ENCODE peak calls at places on chromosome 4, in five cellular contexts. One of them, this sample, is unnamed.

GRCh38 chr4:141643557-141643956 is 7.2 kb downstream of the IL15 start:
- DNase-seq in foreskin fibroblast: peak; percentile 82
- DNase-seq in neural progenitor cell: no peak
- DNase-seq in RWPE1: peak; percentile 88
- DNase-seq in mesothelial cell of epicardium: no peak
- DNase-seq in this sample: no peak

GRCh38 chr4:120921456-120922389 is 803 bp downstream of the PRDM5 start:
- DNase-seq in foreskin fibroblast: peak; percentile 74
- DNase-seq in neural progenitor cell: peak; percentile 69
- DNase-seq in RWPE1: peak; percentile 69
- DNase-seq in mesothelial cell of epicardium: peak; percentile 70
- DNase-seq in this sample: peak; percentile 66

GRCh38 chr4:38180456-38180855 is 220.3 kb downstream of the PTTG2 start:
- DNase-seq in foreskin fibroblast: no peak
- DNase-seq in neural progenitor cell: no peak
- DNase-seq in RWPE1: no peak
- DNase-seq in mesothelial cell of epicardium: no peak
- DNase-seq in this sample: no peak

GRCh38 chr4:145545538-145546224 is 64.0 kb downstream of the SMAD1 start:
- DNase-seq in foreskin fibroblast: peak; percentile 77
- DNase-seq in neural progenitor cell: no peak
- DNase-seq in RWPE1: peak; percentile 87
- DNase-seq in mesothelial cell of epicardium: no peak
- DNase-seq in this sample: peak; percentile 23

GRCh38 chr4:153789741-153790651 is 1.1 kb upstream of the SFRP2 start:
- DNase-seq in foreskin fibroblast: no peak
- DNase-seq in neural progenitor cell: peak; percentile 88
- DNase-seq in RWPE1: no peak
- DNase-seq in mesothelial cell of epicardium: no peak
- DNase-seq in this sample: peak; percentile 20

GRCh38 chr4:147828361-147828760 is 96.5 kb downstream of the ARHGAP10 start:
- DNase-seq in foreskin fibroblast: peak; percentile 56
- DNase-seq in neural progenitor cell: no peak
- DNase-seq in RWPE1: peak; percentile 22
- DNase-seq in mesothelial cell of epicardium: no peak
- DNase-seq in this sample: no peak

GRCh38 chr4:89293299-89293698 is 14.3 kb downstream of the GPRIN3 start:
- DNase-seq in foreskin fibroblast: no peak
- DNase-seq in neural progenitor cell: no peak
- DNase-seq in RWPE1: no peak
- DNase-seq in mesothelial cell of epicardium: no peak
- DNase-seq in this sample: no peak

GRCh38 chr4:77021614-77022089 is 54.1 kb downstream of the CCNI start:
- DNase-seq in foreskin fibroblast: peak; percentile 79
- DNase-seq in neural progenitor cell: no peak
- DNase-seq in RWPE1: no peak
- DNase-seq in mesothelial cell of epicardium: no peak
- DNase-seq in this sample: no peak

GRCh38 chr4:179678093-179678804 is 2236.0 kb upstream of the AGA start:
- DNase-seq in foreskin fibroblast: no peak
- DNase-seq in neural progenitor cell: no peak
- DNase-seq in RWPE1: no peak
- DNase-seq in mesothelial cell of epicardium: no peak
- DNase-seq in this sample: no peak

GRCh38 chr4:6548201-6548881 is 26.6 kb upstream of the MAN2B2 start:
- DNase-seq in foreskin fibroblast: no peak
- DNase-seq in neural progenitor cell: peak; percentile 81
- DNase-seq in RWPE1: peak; percentile 8
- DNase-seq in mesothelial cell of epicardium: no peak
- DNase-seq in this sample: peak; percentile 69

GRCh38 chr4:180456928-180457327 is 1786.3 kb upstream of the TENM3 start:
- DNase-seq in foreskin fibroblast: no peak
- DNase-seq in neural progenitor cell: no peak
- DNase-seq in RWPE1: no peak
- DNase-seq in mesothelial cell of epicardium: no peak
- DNase-seq in this sample: no peak

GRCh38 chr4:101961144-101961543 is 170.6 kb downstream of the BANK1 start:
- DNase-seq in foreskin fibroblast: no peak
- DNase-seq in neural progenitor cell: peak; percentile 14
- DNase-seq in RWPE1: no peak
- DNase-seq in mesothelial cell of epicardium: no peak
- DNase-seq in this sample: no peak

GRCh38 chr4:24856586-24856985 is 56.3 kb downstream of the CCDC149 start:
- DNase-seq in foreskin fibroblast: peak; percentile 72
- DNase-seq in neural progenitor cell: peak; percentile 23
- DNase-seq in RWPE1: no peak
- DNase-seq in mesothelial cell of epicardium: no peak
- DNase-seq in this sample: no peak

GRCh38 chr4:120865985-120866384 is 56.5 kb downstream of the PRDM5 start:
- DNase-seq in foreskin fibroblast: no peak
- DNase-seq in neural progenitor cell: peak; percentile 79
- DNase-seq in RWPE1: no peak
- DNase-seq in mesothelial cell of epicardium: no peak
- DNase-seq in this sample: no peak

GRCh38 chr4:128225148-128225547 is 62.5 kb downstream of the PGRMC2 start:
- DNase-seq in foreskin fibroblast: no peak
- DNase-seq in neural progenitor cell: no peak
- DNase-seq in RWPE1: no peak
- DNase-seq in mesothelial cell of epicardium: peak; percentile 52
- DNase-seq in this sample: no peak

GRCh38 chr4:118942465-118942864 is 53.8 kb downstream of the SYNPO2 start:
- DNase-seq in foreskin fibroblast: peak; percentile 48
- DNase-seq in neural progenitor cell: no peak
- DNase-seq in RWPE1: no peak
- DNase-seq in mesothelial cell of epicardium: no peak
- DNase-seq in this sample: no peak

GRCh38 chr4:35364321-35364870 is 879.9 kb downstream of the ARAP2 start:
- DNase-seq in foreskin fibroblast: no peak
- DNase-seq in neural progenitor cell: no peak
- DNase-seq in RWPE1: no peak
- DNase-seq in mesothelial cell of epicardium: no peak
- DNase-seq in this sample: no peak

GRCh38 chr4:52659722-52660261 is 691 bp upstream of the USP46 start:
- DNase-seq in foreskin fibroblast: no peak
- DNase-seq in neural progenitor cell: peak; percentile 58
- DNase-seq in RWPE1: no peak
- DNase-seq in mesothelial cell of epicardium: peak; percentile 61
- DNase-seq in this sample: peak; percentile 42

GRCh38 chr4:7185487-7186030 is 6.8 kb upstream of the SORCS2 start:
- DNase-seq in foreskin fibroblast: no peak
- DNase-seq in neural progenitor cell: no peak
- DNase-seq in RWPE1: no peak
- DNase-seq in mesothelial cell of epicardium: no peak
- DNase-seq in this sample: no peak

GRCh38 chr4:143016171-143016570 is 168.5 kb upstream of the USP38 start:
- DNase-seq in foreskin fibroblast: no peak
- DNase-seq in neural progenitor cell: no peak
- DNase-seq in RWPE1: no peak
- DNase-seq in mesothelial cell of epicardium: no peak
- DNase-seq in this sample: no peak

GRCh38 chr4:110950721-110951120 is 327.8 kb upstream of the PITX2 start:
- DNase-seq in foreskin fibroblast: no peak
- DNase-seq in neural progenitor cell: no peak
- DNase-seq in RWPE1: no peak
- DNase-seq in mesothelial cell of epicardium: no peak
- DNase-seq in this sample: no peak

GRCh38 chr4:113327513-113327912 is 278.1 kb downstream of the ANK2 start:
- DNase-seq in foreskin fibroblast: peak; percentile 65
- DNase-seq in neural progenitor cell: no peak
- DNase-seq in RWPE1: no peak
- DNase-seq in mesothelial cell of epicardium: no peak
- DNase-seq in this sample: no peak

GRCh38 chr4:89338206-89338605 is 30.6 kb upstream of the GPRIN3 start:
- DNase-seq in foreskin fibroblast: no peak
- DNase-seq in neural progenitor cell: no peak
- DNase-seq in RWPE1: no peak
- DNase-seq in mesothelial cell of epicardium: no peak
- DNase-seq in this sample: no peak

GRCh38 chr4:151098191-151098590 is 1.2 kb upstream of the RPS3A start:
- DNase-seq in foreskin fibroblast: no peak
- DNase-seq in neural progenitor cell: no peak
- DNase-seq in RWPE1: no peak
- DNase-seq in mesothelial cell of epicardium: no peak
- DNase-seq in this sample: no peak

GRCh38 chr4:154928640-154929257 is 147.7 kb downstream of the RBM46 start:
- DNase-seq in foreskin fibroblast: peak; percentile 16
- DNase-seq in neural progenitor cell: peak; percentile 53
- DNase-seq in RWPE1: no peak
- DNase-seq in mesothelial cell of epicardium: no peak
- DNase-seq in this sample: peak; percentile 33

GRCh38 chr4:13641084-13641483 is 13.6 kb upstream of the BOD1L1 start:
- DNase-seq in foreskin fibroblast: no peak
- DNase-seq in neural progenitor cell: no peak
- DNase-seq in RWPE1: no peak
- DNase-seq in mesothelial cell of epicardium: no peak
- DNase-seq in this sample: no peak

GRCh38 chr4:9943761-9944160 is 77.5 kb downstream of the SLC2A9 start:
- DNase-seq in foreskin fibroblast: no peak
- DNase-seq in neural progenitor cell: no peak
- DNase-seq in RWPE1: no peak
- DNase-seq in mesothelial cell of epicardium: no peak
- DNase-seq in this sample: no peak

GRCh38 chr4:88215351-88215750 is 56.9 kb upstream of the ABCG2 start:
- DNase-seq in foreskin fibroblast: no peak
- DNase-seq in neural progenitor cell: no peak
- DNase-seq in RWPE1: no peak
- DNase-seq in mesothelial cell of epicardium: no peak
- DNase-seq in this sample: no peak

GRCh38 chr4:128162434-128162833 is 101.3 kb downstream of the LARP1B start:
- DNase-seq in foreskin fibroblast: peak; percentile 6
- DNase-seq in neural progenitor cell: no peak
- DNase-seq in RWPE1: no peak
- DNase-seq in mesothelial cell of epicardium: no peak
- DNase-seq in this sample: no peak

GRCh38 chr4:86243750-86244149 is 116.1 kb downstream of the MAPK10 start:
- DNase-seq in foreskin fibroblast: no peak
- DNase-seq in neural progenitor cell: no peak
- DNase-seq in RWPE1: no peak
- DNase-seq in mesothelial cell of epicardium: no peak
- DNase-seq in this sample: no peak

GRCh38 chr4:163166041-163166579 is 580 bp downstream of the NAF1 start:
- DNase-seq in foreskin fibroblast: peak; percentile 27
- DNase-seq in neural progenitor cell: peak; percentile 83
- DNase-seq in RWPE1: peak; percentile 54
- DNase-seq in mesothelial cell of epicardium: peak; percentile 68
- DNase-seq in this sample: peak; percentile 59

GRCh38 chr4:42708625-42709024 is 51.7 kb upstream of the ATP8A1 start:
- DNase-seq in foreskin fibroblast: no peak
- DNase-seq in neural progenitor cell: no peak
- DNase-seq in RWPE1: no peak
- DNase-seq in mesothelial cell of epicardium: no peak
- DNase-seq in this sample: no peak

GRCh38 chr4:93199492-93199891 is 629.1 kb upstream of the ATOH1 start:
- DNase-seq in foreskin fibroblast: peak; percentile 1
- DNase-seq in neural progenitor cell: peak; percentile 73
- DNase-seq in RWPE1: peak; percentile 54
- DNase-seq in mesothelial cell of epicardium: no peak
- DNase-seq in this sample: peak; percentile 16

GRCh38 chr4:71689822-71690221 is 94.1 kb downstream of the GC start:
- DNase-seq in foreskin fibroblast: no peak
- DNase-seq in neural progenitor cell: no peak
- DNase-seq in RWPE1: no peak
- DNase-seq in mesothelial cell of epicardium: no peak
- DNase-seq in this sample: no peak

GRCh38 chr4:185656467-185656890 is 121.2 kb upstream of the PDLIM3 start:
- DNase-seq in foreskin fibroblast: no peak
- DNase-seq in neural progenitor cell: peak; percentile 49
- DNase-seq in RWPE1: no peak
- DNase-seq in mesothelial cell of epicardium: peak; percentile 42
- DNase-seq in this sample: no peak
- TF ChIP-seq CTCF in foreskin fibroblast: peak; percentile 32
- TF ChIP-seq CTCF in neural progenitor cell: no peak
- TF ChIP-seq CTCF in RWPE1: peak; percentile 13
- TF ChIP-seq CTCF in mesothelial cell of epicardium: no peak
- TF ChIP-seq CTCF in this sample: no peak

GRCh38 chr4:134695433-134695832 is 493.8 kb upstream of the PABPC4L start:
- DNase-seq in foreskin fibroblast: no peak
- DNase-seq in neural progenitor cell: no peak
- DNase-seq in RWPE1: no peak
- DNase-seq in mesothelial cell of epicardium: no peak
- DNase-seq in this sample: no peak
- TF ChIP-seq CTCF in foreskin fibroblast: no peak
- TF ChIP-seq CTCF in neural progenitor cell: peak; percentile 25
- TF ChIP-seq CTCF in RWPE1: no peak
- TF ChIP-seq CTCF in mesothelial cell of epicardium: peak; percentile 13
- TF ChIP-seq CTCF in this sample: no peak

GRCh38 chr4:114386637-114387233 is 211.9 kb upstream of the UGT8 start:
- DNase-seq in foreskin fibroblast: peak; percentile 14
- DNase-seq in neural progenitor cell: peak; percentile 41
- DNase-seq in RWPE1: peak; percentile 20
- DNase-seq in mesothelial cell of epicardium: no peak
- DNase-seq in this sample: peak; percentile 35
- TF ChIP-seq CTCF in foreskin fibroblast: peak; percentile 40
- TF ChIP-seq CTCF in neural progenitor cell: peak; percentile 94
- TF ChIP-seq CTCF in RWPE1: peak; percentile 79
- TF ChIP-seq CTCF in mesothelial cell of epicardium: peak; percentile 74
- TF ChIP-seq CTCF in this sample: peak; percentile 79

DNA sequence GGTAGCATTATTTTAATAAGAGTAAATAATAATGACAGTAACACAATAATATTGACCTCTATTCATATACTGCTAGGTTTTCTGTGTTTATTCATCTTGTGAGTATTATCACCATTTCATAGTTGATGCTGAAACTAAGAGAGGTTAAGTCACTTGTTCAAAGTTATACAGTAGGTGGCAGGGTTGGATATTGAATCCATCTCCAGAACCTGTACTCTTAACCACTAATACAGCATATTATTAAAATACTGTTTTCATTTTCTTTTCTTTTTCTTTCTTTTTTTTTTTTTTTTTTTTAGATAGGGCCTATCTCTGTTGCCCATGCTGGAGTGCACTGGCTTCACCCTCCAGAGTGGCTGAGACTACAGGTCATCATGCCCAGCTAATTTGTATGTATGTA is 7.1 kb upstream of the ELF2 start:
- DNase-seq in foreskin fibroblast: peak; percentile 29
- DNase-seq in neural progenitor cell: no peak
- DNase-seq in RWPE1: no peak
- DNase-seq in mesothelial cell of epicardium: no peak
- DNase-seq in this sample: no peak
- TF ChIP-seq CTCF in foreskin fibroblast: peak; percentile 17
- TF ChIP-seq CTCF in neural progenitor cell: no peak
- TF ChIP-seq CTCF in RWPE1: peak; percentile 15
- TF ChIP-seq CTCF in mesothelial cell of epicardium: no peak
- TF ChIP-seq CTCF in this sample: no peak

DNA sequence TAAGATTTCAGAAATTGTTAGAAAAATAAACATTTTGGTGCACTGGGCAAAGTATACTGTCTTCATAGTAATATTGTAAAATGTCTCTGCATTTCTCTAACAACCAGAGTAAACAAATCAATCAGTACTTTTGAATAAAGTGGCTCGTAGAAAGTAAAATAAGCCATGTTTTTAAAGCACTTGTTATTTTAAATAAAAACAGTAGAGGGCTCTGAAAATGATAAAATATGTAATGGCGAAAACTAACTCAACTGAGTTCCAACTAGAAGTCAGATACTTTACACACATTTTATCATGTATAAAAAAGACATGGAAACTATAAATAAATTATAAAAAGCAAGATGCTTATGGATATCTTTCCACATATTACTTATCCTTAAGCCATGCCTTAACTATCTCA is 1134.4 kb downstream of the PDHA2 start:
- DNase-seq in foreskin fibroblast: no peak
- DNase-seq in neural progenitor cell: no peak
- DNase-seq in RWPE1: no peak
- DNase-seq in mesothelial cell of epicardium: no peak
- DNase-seq in this sample: no peak
- TF ChIP-seq CTCF in foreskin fibroblast: no peak
- TF ChIP-seq CTCF in neural progenitor cell: no peak
- TF ChIP-seq CTCF in RWPE1: no peak
- TF ChIP-seq CTCF in mesothelial cell of epicardium: no peak
- TF ChIP-seq CTCF in this sample: no peak